ENCODE peak calls at places on chromosome 21, in six cellular contexts. Q is lower lobe of right lung; L is naive thymus-derived CD4-positive, alpha-beta T cell; C is tibial artery; E is left lung; A is mesenchymal stem cell. F is an unnamed sample.

GRCh38 chr21:46168238-46168637 is 12.9 kb upstream of the FTCD start:
- DNase-seq in Q (no peak), L (no peak), C (peak; percentile 54), E (no peak), A (no peak), F (peak; percentile 12)

GRCh38 chr21:29170935-29171334 is 40.5 kb downstream of the MAP3K7CL start:
- DNase-seq in Q (no peak), L (no peak), C (no peak), E (no peak), A (no peak), F (no peak)

GRCh38 chr21:15703932-15704331 is 25.9 kb upstream of the USP25 start:
- DNase-seq in Q (no peak), L (no peak), C (no peak), E (no peak), A (peak; percentile 13), F (no peak)

GRCh38 chr21:39345440-39345839 is 3.4 kb downstream of the HMGN1 start:
- DNase-seq in Q (no peak), L (no peak), C (no peak), E (no peak), A (no peak), F (no peak)

GRCh38 chr21:29217818-29218252 is 80.9 kb upstream of the BACH1 start:
- DNase-seq in Q (no peak), L (no peak), C (no peak), E (no peak), A (peak; percentile 96), F (no peak)

GRCh38 chr21:45405271-45405818 is 380 bp downstream of the COL18A1 start:
- DNase-seq in Q (peak; percentile 52), L (no peak), C (peak; percentile 79), E (no peak), A (peak; percentile 51), F (no peak)

GRCh38 chr21:34968414-34969333 is 80.4 kb downstream of the RUNX1 start:
- DNase-seq in Q (no peak), L (peak; percentile 28), C (no peak), E (no peak), A (no peak), F (no peak)

GRCh38 chr21:44914176-44914874 is 6.4 kb downstream of the ITGB2 start:
- DNase-seq in Q (peak; percentile 78), L (peak; percentile 43), C (no peak), E (peak; percentile 81), A (no peak), F (no peak)

GRCh38 chr21:46326110-46326703 is 2.3 kb downstream of the PCNT start:
- DNase-seq in Q (no peak), L (no peak), C (no peak), E (no peak), A (no peak), F (no peak)

GRCh38 chr21:45341779-45342178 is 54.1 kb upstream of the POFUT2 start:
- DNase-seq in Q (no peak), L (no peak), C (no peak), E (no peak), A (no peak), F (no peak)

GRCh38 chr21:46347791-46348381 is 23.9 kb downstream of the PCNT start:
- DNase-seq in Q (no peak), L (no peak), C (no peak), E (no peak), A (no peak), F (no peak)

DNA sequence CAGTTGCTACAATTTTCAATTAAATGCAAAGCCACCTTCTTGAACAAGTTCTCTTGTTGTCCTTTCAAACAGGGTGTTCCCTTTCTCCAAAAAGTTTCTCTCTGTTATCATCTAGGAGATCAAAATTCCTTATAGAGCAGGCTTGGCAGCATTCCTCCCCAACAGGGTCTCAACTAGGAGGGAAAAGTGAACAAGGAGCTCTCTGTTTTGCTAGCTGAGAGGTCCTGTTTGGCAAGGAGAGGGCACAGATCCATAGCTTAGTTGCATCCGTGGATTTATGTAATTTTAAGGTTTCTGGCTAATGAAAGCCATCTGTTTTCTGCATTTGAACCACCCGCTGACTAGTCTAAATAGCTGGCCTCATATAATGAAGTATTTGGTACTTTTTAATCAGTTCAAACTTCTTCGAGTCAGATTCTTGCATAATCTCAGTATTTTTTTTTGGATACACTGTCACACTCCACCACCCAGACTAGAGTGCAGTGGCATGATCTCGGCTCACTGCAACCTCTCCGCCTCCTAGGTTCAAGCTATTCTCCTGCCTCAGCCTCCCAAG is 54.0 kb downstream of the APP start:
- DNase-seq in Q (no peak), L (no peak), C (no peak), E (no peak), A (no peak), F (no peak)
- H3K4me1 ChIP-seq in Q (peaks cover 31% of the 10 kb centered on the region), L (peaks cover 4% of the 10 kb centered on the region), C (peaks cover 27% of the 10 kb centered on the region), E (peaks cover 15% of the 10 kb centered on the region), A (peaks cover 5% of the 10 kb centered on the region), F (peaks cover 16% of the 10 kb centered on the region)

GRCh38 chr21:21831036-21831435 is 832.8 kb downstream of the NCAM2 start:
- DNase-seq in Q (no peak), L (no peak), C (no peak), E (no peak), A (no peak), F (no peak)
- H3K4me1 ChIP-seq in Q (no peaks in the 10 kb centered on the region), L (no peaks in the 10 kb centered on the region), C (no peaks in the 10 kb centered on the region), E (no peaks in the 10 kb centered on the region), A (no peaks in the 10 kb centered on the region), F (no peaks in the 10 kb centered on the region)

GRCh38 chr21:31663584-31664249 is 4.2 kb downstream of the SOD1 start:
- DNase-seq in Q (no peak), L (no peak), C (no peak), E (no peak), A (no peak), F (no peak)

GRCh38 chr21:31666445-31667010 is 7.0 kb downstream of the SOD1 start:
- DNase-seq in Q (no peak), L (no peak), C (no peak), E (no peak), A (no peak), F (no peak)

GRCh38 chr21:31667141-31667540 is 7.6 kb downstream of the SOD1 start:
- DNase-seq in Q (no peak), L (no peak), C (no peak), E (no peak), A (no peak), F (no peak)

GRCh38 chr21:31667639-31668038 is 8.1 kb downstream of the SOD1 start:
- DNase-seq in Q (no peak), L (no peak), C (no peak), E (no peak), A (peak; percentile 20), F (no peak)

DNA sequence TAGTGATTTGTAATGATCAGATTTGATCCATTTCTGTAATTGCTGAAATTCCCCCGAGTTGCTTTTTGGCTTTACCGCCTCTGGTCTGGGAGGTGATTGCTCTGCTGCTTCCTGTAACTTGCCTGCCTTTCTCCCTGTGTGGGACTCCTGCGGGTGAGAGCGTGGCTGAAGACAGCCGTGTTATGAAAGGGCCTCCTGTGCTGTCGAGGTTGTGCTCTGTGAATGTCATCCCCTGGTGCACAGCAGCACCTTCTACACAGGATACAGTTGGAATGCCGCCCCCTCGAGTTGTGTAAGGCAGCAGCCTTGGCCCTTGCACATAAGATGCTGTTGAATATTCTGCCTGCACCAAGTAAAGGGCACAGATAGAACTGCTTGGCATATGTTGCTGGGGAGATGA is 5.9 kb downstream of the SOD1 start:
- DNase-seq in Q (no peak), L (no peak), C (no peak), E (no peak), A (no peak), F (no peak)
- H3K4me1 ChIP-seq in Q (peaks cover 26% of the 10 kb centered on the region), L (peaks cover 46% of the 10 kb centered on the region), C (peaks cover 51% of the 10 kb centered on the region), E (peaks cover 6% of the 10 kb centered on the region), A (peaks cover 12% of the 10 kb centered on the region), F (no peaks in the 10 kb centered on the region)

GRCh38 chr21:43294194-43294902 is 125.5 kb downstream of the CRYAA start:
- DNase-seq in Q (no peak), L (no peak), C (no peak), E (no peak), A (no peak), F (no peak)
- H3K4me1 ChIP-seq in Q (no peaks in the 10 kb centered on the region), L (no peaks in the 10 kb centered on the region), C (no peaks in the 10 kb centered on the region), E (no peaks in the 10 kb centered on the region), A (no peaks in the 10 kb centered on the region), F (no peaks in the 10 kb centered on the region)

GRCh38 chr21:41362605-41363369 is 960 bp downstream of the MX2 start:
- DNase-seq in Q (no peak), L (no peak), C (no peak), E (no peak), A (no peak), F (no peak)
- H3K4me1 ChIP-seq in Q (peaks cover 22% of the 10 kb centered on the region), L (peaks cover 38% of the 10 kb centered on the region), C (peaks cover 11% of the 10 kb centered on the region), E (peaks cover 3% of the 10 kb centered on the region), A (peaks cover 2% of the 10 kb centered on the region), F (no peaks in the 10 kb centered on the region)

GRCh38 chr21:37370152-37371040 is 3.8 kb downstream of the DYRK1A start:
- DNase-seq in Q (no peak), L (no peak), C (no peak), E (no peak), A (peak; percentile 75), F (no peak)

GRCh38 chr21:37373539-37373938 is 7.0 kb downstream of the DYRK1A start:
- DNase-seq in Q (no peak), L (no peak), C (no peak), E (no peak), A (no peak), F (no peak)

GRCh38 chr21:37374026-37374425 is 7.5 kb downstream of the DYRK1A start:
- DNase-seq in Q (no peak), L (no peak), C (no peak), E (no peak), A (peak; percentile 49), F (no peak)

GRCh38 chr21:37371041-37371397 is 4.4 kb downstream of the DYRK1A start:
- DNase-seq in Q (no peak), L (no peak), C (no peak), E (no peak), A (no peak), F (no peak)

DNA sequence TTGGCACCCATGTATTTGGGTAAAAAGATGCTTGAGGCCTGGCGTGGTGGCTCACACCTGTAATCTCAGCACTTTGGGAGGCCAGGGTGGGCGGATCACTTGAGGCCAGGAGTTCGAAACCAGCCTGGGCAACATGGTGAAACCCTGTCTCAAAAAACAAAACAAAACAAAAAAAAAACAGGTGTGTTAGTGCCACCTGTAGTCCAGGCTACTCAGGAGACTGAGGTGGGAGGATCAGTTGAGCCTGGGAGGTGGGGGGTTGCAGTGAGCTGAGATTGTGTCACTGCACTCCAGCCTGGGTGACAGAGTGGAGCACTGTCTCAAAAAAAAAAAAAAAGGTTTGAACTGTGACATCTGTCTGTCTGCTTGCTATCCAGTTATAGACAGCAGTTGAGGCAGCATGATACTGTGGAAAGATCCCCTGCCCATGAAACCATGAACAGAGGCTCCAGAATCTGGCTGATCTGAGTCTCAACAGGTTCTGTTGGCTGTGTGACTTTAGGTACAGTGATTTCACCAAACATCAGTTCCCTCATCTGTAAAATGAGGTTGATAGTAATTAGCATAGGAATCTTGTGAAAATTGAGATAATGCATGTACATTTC is 5.7 kb downstream of the DYRK1A start:
- DNase-seq in Q (no peak), L (peak; percentile 28), C (no peak), E (no peak), A (no peak), F (no peak)
- H3K4me1 ChIP-seq in Q (peaks cover 88% of the 10 kb centered on the region), L (peaks cover 65% of the 10 kb centered on the region), C (peaks cover 81% of the 10 kb centered on the region), E (peaks cover 16% of the 10 kb centered on the region), A (peaks cover 8% of the 10 kb centered on the region), F (no peaks in the 10 kb centered on the region)

GRCh38 chr21:33522297-33522696 is 19.6 kb downstream of the GART start:
- DNase-seq in Q (no peak), L (no peak), C (no peak), E (no peak), A (no peak), F (no peak)
- H3K4me1 ChIP-seq in Q (no peaks in the 10 kb centered on the region), L (no peaks in the 10 kb centered on the region), C (no peaks in the 10 kb centered on the region), E (no peaks in the 10 kb centered on the region), A (no peaks in the 10 kb centered on the region), F (no peaks in the 10 kb centered on the region)

F was measured in breast epithelium.